ENCODE peak calls at places on chromosomes 5 and 9, in five cellular contexts. F is ovary; J is IMR-90; R is lower lobe of right lung; N is stimulated activated CD8-positive, alpha-beta memory T cell treated with anti-CD3 and anti-CD28 coated beads, Interleukin-15, amount 100 ng/mL, for 4 hours. B is an unnamed sample.

GRCh38 chr5:166073921-166074838 is 2217.3 kb upstream of the WWC1 start:
- DNase-seq in N (no peak), R (no peak), J (no peak), F (no peak), B (no peak)

GRCh38 chr9:14941487-14941886 is 31.3 kb upstream of the FREM1 start:
- DNase-seq in N (no peak), J (no peak), F (no peak), R (no peak), B (no peak)

GRCh38 chr9:22357016-22357415 is 89.6 kb upstream of the DMRTA1 start:
- DNase-seq in J (no peak), N (no peak), F (no peak), R (no peak), B (no peak)

GRCh38 chr5:75886706-75887105 is 169.5 kb upstream of the POC5 start:
- DNase-seq in N (no peak), F (no peak), J (no peak), R (no peak), B (peak; percentile 0)

GRCh38 chr5:148697821-148698196 is 43.5 kb upstream of the HTR4 start:
- DNase-seq in N (no peak), R (no peak), J (no peak), F (no peak), B (no peak)

GRCh38 chr5:78819166-78819565 is 165.9 kb downstream of the ARSB start:
- DNase-seq in N (no peak), F (no peak), J (no peak), R (no peak), B (peak; percentile 63)

GRCh38 chr5:138920181-138920580 is 45.0 kb upstream of the LRRTM2 start:
- DNase-seq in R (no peak), N (no peak), J (no peak), F (no peak), B (no peak)

GRCh38 chr9:79060726-79061125 is 511.0 kb upstream of the TLE4 start:
- DNase-seq in F (no peak), J (peak; percentile 73), R (no peak), N (no peak), B (no peak)

GRCh38 chr5:71974622-71975021 is 132.7 kb upstream of the MAP1B start:
- DNase-seq in R (no peak), F (no peak), J (no peak), N (no peak), B (no peak)

GRCh38 chr9:89935791-89936190 is 331.0 kb downstream of the GADD45G start:
- DNase-seq in J (no peak), R (no peak), F (no peak), N (no peak), B (peak; percentile 7)

GRCh38 chr9:125997510-125997823 is 250.3 kb downstream of the PBX3 start:
- DNase-seq in J (no peak), N (no peak), F (no peak), R (peak; percentile 72), B (no peak)

GRCh38 chr5:44640945-44641456 is 167.7 kb upstream of the MRPS30 start:
- DNase-seq in F (no peak), J (no peak), N (no peak), R (peak; percentile 26), B (no peak)

GRCh38 chr5:157160001-157160400 is 6.1 kb downstream of the GARIN3 start:
- DNase-seq in F (no peak), N (no peak), R (no peak), J (no peak), B (no peak)

GRCh38 chr5:148957591-148958202 is 105.2 kb downstream of the SH3TC2 start:
- DNase-seq in N (no peak), R (peak; percentile 51), J (peak; percentile 43), F (no peak), B (peak; percentile 41)

GRCh38 chr9:68808481-68808880 is 103.4 kb downstream of the PIP5K1B start:
- DNase-seq in F (no peak), R (no peak), J (no peak), N (no peak), B (no peak)

GRCh38 chr9:26656003-26656940 is 236.3 kb downstream of the CAAP1 start:
- DNase-seq in N (no peak), R (no peak), F (no peak), J (peak; percentile 15), B (peak; percentile 7)

GRCh38 chr5:74762599-74762998 is 4.3 kb downstream of the GFM2 start:
- DNase-seq in J (peak; percentile 83), F (no peak), N (no peak), R (no peak), B (peak; percentile 58)

GRCh38 chr5:157366741-157367684 is 93.0 kb upstream of the NIPAL4 start:
- DNase-seq in F (no peak), J (peak; percentile 84), N (no peak), R (no peak), B (peak; percentile 85)

GRCh38 chr5:179438461-179438860 is 93.2 kb upstream of the ADAMTS2 start:
- DNase-seq in R (peak; percentile 20), F (no peak), N (no peak), J (no peak), B (no peak)

GRCh38 chr5:172772112-172772906 is 1.3 kb upstream of the DUSP1 start:
- DNase-seq in N (peak; percentile 64), R (peak; percentile 99), F (peak; percentile 94), J (peak; percentile 95), B (peak; percentile 93)

GRCh38 chr9:93709600-93710369 is 133.4 kb downstream of the PHF2 start:
- DNase-seq in F (no peak), R (no peak), J (no peak), N (no peak), B (no peak)

GRCh38 chr5:66666778-66667177 is 70.6 kb downstream of the MAST4 start:
- DNase-seq in J (no peak), F (no peak), N (no peak), R (peak; percentile 49), B (no peak)

GRCh38 chr5:74318985-74319563 is 321.5 kb downstream of the ENC1 start:
- DNase-seq in F (no peak), J (peak; percentile 58), N (no peak), R (no peak), B (peak; percentile 46)

GRCh38 chr9:129697111-129697955 is 31.9 kb downstream of the PRRX2 start:
- DNase-seq in N (no peak), F (peak; percentile 74), R (no peak), J (peak; percentile 78), B (peak; percentile 92)

GRCh38 chr9:34974664-34975063 is 14.9 kb upstream of the DNAJB5 start:
- DNase-seq in F (no peak), R (no peak), J (no peak), N (no peak), B (no peak)

GRCh38 chr9:137723396-137724113 is 104.8 kb downstream of the EHMT1 start:
- DNase-seq in J (no peak), R (no peak), F (no peak), N (no peak), B (no peak)

B was measured in fibroblast of the aortic adventitia.